ENCODE peak calls at places on chromosomes 3 and 15, in nine cellular contexts. J is AG20443, E is T-helper 9 cell, O is foreskin fibroblast, X is WERI-Rb-1, G is NCI-H1436, V is HEK293T, Q is OCI-LY7, T is endothelial cell. L is an unnamed sample.

GRCh38 chr3:28022916-28023315 is 218.5 kb upstream of the CMC1 start:
- DNase-seq in O (no peak), X (no peak), E (no peak), T (no peak), J (no peak), V (no peak), Q (no peak), G (no peak), L (no peak)

GRCh38 chr3:135736740-135737139 is 228.8 kb upstream of the PPP2R3A start:
- DNase-seq in X (peak), O (no peak), G (no peak), J (no peak), V (peak), T (peak), Q (peak), E (no peak), L (no peak)

GRCh38 chr15:56042982-56043980 is 49.9 kb upstream of the NEDD4 start:
- DNase-seq in E (peak), T (no peak), X (no peak), G (no peak), Q (no peak), J (no peak), V (no peak), O (no peak), L (no peak)

GRCh38 chr3:141255864-141256263 is 24.2 kb downstream of the PXYLP1 start:
- DNase-seq in O (no peak), X (no peak), Q (no peak), G (no peak), J (peak), T (no peak), E (no peak), V (peak), L (no peak)

GRCh38 chr3:186138272-186138981 is 29.5 kb upstream of the ETV5 start:
- DNase-seq in O (no peak), E (no peak), X (no peak), Q (no peak), T (no peak), V (no peak), G (no peak), J (no peak), L (peak)

GRCh38 chr15:29132786-29133185 is 136.8 kb downstream of the NSMCE3 start:
- DNase-seq in T (no peak), G (no peak), J (no peak), O (no peak), X (no peak), E (no peak), Q (no peak), V (no peak), L (no peak)

GRCh38 chr3:42014949-42015533 is 53.1 kb upstream of the ULK4 start:
- DNase-seq in T (no peak), J (peak), X (peak), Q (peak), E (no peak), V (no peak), O (no peak), G (no peak), L (peak)

GRCh38 chr3:103059481-103059880 is 624.7 kb downstream of the ZPLD1 start:
- DNase-seq in E (no peak), V (no peak), J (no peak), Q (no peak), O (no peak), G (no peak), X (no peak), T (no peak), L (no peak)

GRCh38 chr15:32802296-32802936 is 84.6 kb downstream of the GREM1 start:
- DNase-seq in T (no peak), X (no peak), G (no peak), O (peak), Q (no peak), V (no peak), J (peak), E (no peak), L (no peak)

GRCh38 chr3:73255609-73256029 is 194.2 kb downstream of the EBLN2 start:
- DNase-seq in X (no peak), J (peak), Q (no peak), E (no peak), V (peak), O (peak), T (no peak), G (peak), L (no peak)

GRCh38 chr15:39888243-39888642 is 31.8 kb downstream of the GPR176 start:
- DNase-seq in E (no peak), X (no peak), Q (no peak), J (no peak), G (no peak), V (no peak), T (no peak), O (no peak), L (no peak)

GRCh38 chr15:25733856-25734679 is 129.1 kb downstream of the ATP10A start:
- DNase-seq in G (no peak), O (no peak), X (no peak), T (no peak), E (no peak), V (no peak), Q (no peak), J (peak), L (no peak)